ENCODE peak calls at places on chromosomes 5 and 9, in six cellular contexts. K is HepG2, B is HCT116, P is K562, A is GM12878, R is SK-N-SH. T is an unnamed sample.

GRCh38 chr5:142053434-142054253 is 40.8 kb upstream of the GNPDA1 start:
- DNase-seq in K (no peak), B (peak; percentile 27), P (no peak), A (no peak), R (no peak), T (no peak)

GRCh38 chr9:130330202-130330601 is 64.6 kb downstream of the HMCN2 start:
- DNase-seq in K (no peak), B (no peak), P (no peak), A (no peak), R (no peak), T (no peak)

GRCh38 chr9:103802068-103802467 is 292.0 kb upstream of the SMC2 start:
- DNase-seq in K (no peak), B (no peak), P (no peak), A (no peak), R (no peak), T (no peak)

GRCh38 chr9:28956111-28956880 is 1383.0 kb upstream of the C9orf72 start:
- DNase-seq in K (no peak), B (no peak), P (no peak), A (no peak), R (no peak), T (no peak)

GRCh38 chr9:19511694-19512093 is 102.9 kb downstream of the ACER2 start:
- DNase-seq in K (no peak), B (no peak), P (no peak), A (no peak), R (no peak), T (no peak)

GRCh38 chr9:138044485-138045383 is 167.2 kb downstream of the CACNA1B start:
- DNase-seq in K (no peak), B (no peak), P (no peak), A (no peak), R (peak; percentile 31), T (no peak)

GRCh38 chr5:149583394-149583793 is 2.1 kb downstream of the ARHGEF37 start:
- DNase-seq in K (no peak), B (no peak), P (no peak), A (no peak), R (no peak), T (peak; percentile 66)

GRCh38 chr9:101465330-101465915 is 29.8 kb upstream of the ALDOB start:
- DNase-seq in K (peak; percentile 69), B (peak; percentile 83), P (no peak), A (no peak), R (no peak), T (no peak)

GRCh38 chr9:131097948-131098278 is 1.6 kb downstream of the AIF1L start:
- DNase-seq in K (no peak), B (no peak), P (peak; percentile 63), A (no peak), R (no peak), T (no peak)

GRCh38 chr9:125418404-125418803 is 156.8 kb downstream of the GAPVD1 start:
- DNase-seq in K (no peak), B (no peak), P (no peak), A (no peak), R (no peak), T (no peak)

GRCh38 chr9:123072407-123072995 is 39.0 kb downstream of the GPR21 start:
- DNase-seq in K (no peak), B (no peak), P (no peak), A (no peak), R (no peak), T (no peak)

GRCh38 chr5:142087920-142088679 is 20.5 kb upstream of the NDFIP1 start:
- DNase-seq in K (no peak), B (no peak), P (no peak), A (no peak), R (no peak), T (no peak)

GRCh38 chr5:159833088-159833487 is 83.2 kb upstream of the ADRA1B start:
- DNase-seq in K (no peak), B (no peak), P (no peak), A (no peak), R (no peak), T (no peak)

GRCh38 chr9:89877051-89878002 is 272.5 kb downstream of the GADD45G start:
- DNase-seq in K (no peak), B (no peak), P (no peak), A (no peak), R (no peak), T (no peak)

GRCh38 chr5:93299596-93300308 is 281.3 kb downstream of the NR2F1-AS1 start:
- DNase-seq in K (no peak), B (no peak), P (no peak), A (no peak), R (no peak), T (no peak)

GRCh38 chr5:150142189-150142788 is 13.4 kb downstream of the PDGFRB start:
- DNase-seq in K (peak; percentile 46), B (no peak), P (no peak), A (no peak), R (no peak), T (no peak)

GRCh38 chr5:181024245-181025029 is 15.6 kb upstream of the BTNL9 start:
- DNase-seq in K (no peak), B (no peak), P (no peak), A (no peak), R (no peak), T (no peak)

GRCh38 chr5:173745123-173745522 is 128.7 kb upstream of the BOD1 start:
- DNase-seq in K (no peak), B (no peak), P (no peak), A (peak; percentile 47), R (peak; percentile 51), T (no peak)

GRCh38 chr9:38067611-38067891 is 1.5 kb downstream of the SHB start:
- DNase-seq in K (no peak), B (no peak), P (no peak), A (no peak), R (peak; percentile 56), T (no peak)

GRCh38 chr9:38068616-38068865 is 486 bp downstream of the SHB start:
- DNase-seq in K (no peak), B (no peak), P (peak; percentile 70), A (no peak), R (peak; percentile 76), T (peak; percentile 35)

GRCh38 chr9:38067892-38068615 is 973 bp downstream of the SHB start:
- DNase-seq in K (no peak), B (no peak), P (peak; percentile 49), A (no peak), R (peak; percentile 64), T (no peak)

GRCh38 chr9:38066167-38066906 is 2.7 kb downstream of the SHB start:
- DNase-seq in K (no peak), B (no peak), P (no peak), A (no peak), R (no peak), T (peak; percentile 57)

DNA sequence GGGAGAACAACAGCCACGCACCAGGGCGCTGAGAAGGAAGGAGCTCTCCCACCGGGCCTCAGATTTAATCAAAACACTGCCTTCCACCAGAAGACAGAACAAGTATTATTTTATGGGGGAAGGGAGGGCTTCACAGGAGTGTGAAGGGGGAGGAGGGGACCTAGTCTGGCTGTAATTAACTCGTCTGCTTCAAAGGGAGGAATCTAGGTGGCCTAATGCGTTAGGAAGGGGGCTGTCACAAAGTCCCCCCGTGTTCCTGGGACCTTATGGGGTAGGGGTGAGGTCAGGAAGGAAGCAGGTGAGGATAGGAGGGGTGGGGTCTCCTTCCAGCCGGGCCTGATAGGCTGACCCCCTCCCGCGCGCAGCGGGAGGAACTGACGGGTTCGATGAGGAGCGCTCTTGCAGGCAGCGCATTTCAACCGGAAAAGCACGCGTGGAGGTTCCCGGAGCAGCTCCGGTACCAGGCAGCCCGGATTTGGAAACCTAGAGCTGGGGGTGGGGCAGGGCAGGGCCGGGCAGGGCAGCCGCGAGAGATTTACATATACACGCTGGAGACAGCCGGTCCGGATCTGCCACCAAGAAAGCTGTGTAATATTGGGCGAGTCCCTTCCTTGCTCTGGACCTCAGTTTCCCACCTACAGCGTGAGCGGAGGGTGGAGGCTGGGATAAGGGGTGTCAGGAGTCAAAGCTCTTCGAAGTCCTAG is 2.0 kb downstream of the SHB start:
- DNase-seq in K (no peak), B (no peak), P (no peak), A (no peak), R (no peak), T (peak; percentile 38)
- TF ChIP-seq JUND in K (no peak), B (no peak), P (no peak), A (no peak), R (no peak), T (no peak)

GRCh38 chr5:29982446-29982845 is 1211.0 kb upstream of the CDH6 start:
- DNase-seq in K (no peak), B (no peak), P (no peak), A (no peak), R (no peak), T (no peak)

GRCh38 chr5:29984153-29984534 is 1209.3 kb upstream of the CDH6 start:
- DNase-seq in K (no peak), B (no peak), P (peak; percentile 17), A (no peak), R (no peak), T (no peak)

DNA sequence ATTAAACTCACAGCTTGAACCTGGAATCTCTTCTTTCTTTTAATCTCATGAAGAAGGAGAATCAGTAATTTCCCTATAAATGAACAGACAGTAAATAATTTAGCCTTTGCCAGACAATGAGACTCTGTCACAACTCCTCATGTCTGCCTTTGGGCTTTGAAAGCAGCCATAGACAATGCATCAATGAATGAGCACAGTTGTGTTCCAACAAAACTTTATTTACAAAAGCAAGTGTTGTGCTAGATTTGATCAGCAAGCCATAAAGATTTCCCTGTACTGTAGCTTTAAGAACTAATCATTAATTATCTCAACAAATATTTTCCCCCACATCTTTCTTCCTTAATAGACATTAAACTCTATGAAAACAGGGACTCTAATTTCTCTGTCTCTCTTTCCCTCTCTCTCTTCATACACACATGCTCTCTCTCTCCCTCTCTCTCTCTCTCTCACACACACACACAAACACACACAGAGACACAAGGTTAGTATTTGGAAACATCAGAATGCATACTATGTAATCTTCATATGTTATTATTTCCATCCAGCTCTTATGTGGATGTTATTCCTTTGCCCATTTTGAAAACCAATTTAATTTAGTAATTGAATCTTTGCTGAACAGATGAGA is 1209.8 kb upstream of the CDH6 start:
- DNase-seq in K (no peak), B (no peak), P (no peak), A (no peak), R (no peak), T (no peak)
- TF ChIP-seq JUND in K (no peak), B (no peak), P (no peak), A (no peak), R (no peak), T (no peak)

DNA sequence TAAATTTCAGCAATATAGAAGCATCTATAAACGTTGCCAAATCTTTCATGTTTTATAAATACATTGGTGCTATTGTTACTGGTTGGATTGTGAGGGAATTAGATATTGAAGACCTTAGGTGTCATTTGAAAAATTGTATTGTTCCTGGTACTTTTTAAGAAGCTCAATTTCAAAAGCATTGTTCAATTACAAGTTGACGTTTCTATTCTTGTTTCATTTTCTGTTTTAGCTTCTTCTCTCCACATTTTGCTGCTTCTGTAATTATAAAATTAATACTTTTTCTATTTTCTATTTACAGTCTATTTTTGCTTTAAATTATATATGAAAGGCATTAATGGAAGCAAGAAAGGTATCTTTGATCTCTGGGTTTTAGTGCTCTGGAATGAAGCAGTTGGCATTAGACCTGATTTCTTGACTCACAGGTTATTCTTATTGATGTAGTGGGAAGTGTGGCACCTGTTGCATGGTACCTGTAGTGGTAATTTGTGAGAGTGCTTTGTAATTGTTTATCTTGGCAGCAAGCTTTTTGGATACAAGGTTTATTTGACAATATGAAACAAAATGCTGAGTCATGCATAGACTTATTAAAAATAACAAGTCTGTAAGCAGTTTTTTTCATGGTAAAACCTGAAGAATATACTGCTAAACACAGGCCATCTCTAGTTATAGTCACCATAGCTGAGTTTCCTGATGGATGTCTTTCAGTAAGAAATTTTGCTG is 13.2 kb downstream of the MACIR start:
- DNase-seq in K (no peak), B (no peak), P (no peak), A (no peak), R (no peak), T (peak; percentile 23)
- TF ChIP-seq JUND in K (no peak), B (no peak), P (no peak), A (no peak), R (no peak), T (no peak)

GRCh38 chr9:94156549-94157407 is 72.5 kb downstream of the PTPDC1 start:
- DNase-seq in K (peak; percentile 80), B (no peak), P (peak; percentile 25), A (no peak), R (no peak), T (peak; percentile 11)
- TF ChIP-seq JUND in K (no peak), B (no peak), P (peak; percentile 17), A (no peak), R (no peak), T (no peak)